ENCODE peak calls at places on chromosomes 11 and 22, in seven cellular contexts. G, J, P, M, B, H and A are unnamed samples.

GRCh38 chr11:15969281-15969680 is 387.1 kb downstream of the SOX6 start:
- DNase-seq in J (no peak), P (peak), G (no peak), M (peak), B (peak), H (peak), A (peak)

GRCh38 chr11:10451399-10452116 is 3.5 kb upstream of the AMPD3 start:
- DNase-seq in H (no peak), B (no peak), J (no peak), P (no peak), M (no peak), G (peak), A (no peak)

GRCh38 chr22:39520874-39521857 is 804 bp downstream of the ATF4 start:
- DNase-seq in M (peak), G (peak), B (peak), J (no peak), H (peak), P (peak), A (peak)

GRCh38 chr11:117083011-117083940 is 15.0 kb downstream of the SIK3 start:
- DNase-seq in G (no peak), M (no peak), B (no peak), P (no peak), J (no peak), H (no peak), A (no peak)

GRCh38 chr11:93169950-93170561 is 27.7 kb downstream of the SLC36A4 start:
- DNase-seq in P (peak), M (no peak), H (no peak), B (no peak), J (peak), G (no peak), A (no peak)

GRCh38 chr11:61969838-61970452 is 2.5 kb upstream of the FTH1 start:
- DNase-seq in P (peak), G (no peak), J (no peak), B (no peak), M (no peak), H (no peak), A (no peak)

GRCh38 chr11:105227363-105227762 is 87.8 kb upstream of the CARD18 start:
- DNase-seq in G (no peak), J (no peak), B (no peak), H (no peak), M (no peak), P (no peak), A (no peak)

GRCh38 chr22:20905415-20906386 is 11.5 kb upstream of the CRKL start:
- DNase-seq in J (no peak), B (no peak), P (no peak), M (no peak), H (peak), G (no peak), A (no peak)

GRCh38 chr11:1896895-1897294 is 5.2 kb upstream of the PRR33 start:
- DNase-seq in B (no peak), H (no peak), J (no peak), P (no peak), G (no peak), M (no peak), A (no peak)

GRCh38 chr11:289145-289705 is 299 bp downstream of the PGGHG start:
- DNase-seq in H (no peak), P (no peak), M (no peak), B (no peak), J (no peak), G (no peak), A (peak)
- H3K4me3 ChIP-seq in H (peak), P (peak), M (peak), B (peak), J (peak), G (peak), A (peak)

GRCh38 chr11:65788801-65789200 is 1.9 kb downstream of the OVOL1 start:
- DNase-seq in H (no peak), P (no peak), G (no peak), J (no peak), M (no peak), B (no peak), A (no peak)

GRCh38 chr11:65785329-65786007 is 1.4 kb upstream of the OVOL1 start:
- DNase-seq in P (no peak), J (no peak), H (no peak), B (no peak), G (no peak), M (no peak), A (no peak)

GRCh38 chr11:65787649-65788622 is 1.1 kb downstream of the OVOL1 start:
- DNase-seq in J (no peak), P (no peak), H (no peak), M (peak), B (peak), G (no peak), A (no peak)

GRCh38 chr11:65786008-65786785 is 666 bp upstream of the OVOL1 start:
- DNase-seq in M (no peak), H (no peak), P (no peak), G (no peak), B (peak), J (no peak), A (no peak)

GRCh38 chr11:65786786-65787636 is at the start of gene OVOL1:
- DNase-seq in G (peak), B (peak), J (peak), H (no peak), P (no peak), M (peak), A (peak)
- TF ChIP-seq POLR2A in G (no peak), B (peak), J (no peak), H (no peak), P (no peak), M (no peak), A (peak)

GRCh38 chr11:66953431-66953833 is 4.8 kb downstream of the PC start:
- DNase-seq in P (no peak), H (no peak), G (no peak), B (no peak), M (no peak), J (no peak), A (no peak)

GRCh38 chr11:66951135-66951534 is 7.0 kb downstream of the PC start:
- DNase-seq in P (no peak), J (no peak), G (no peak), M (no peak), B (no peak), H (no peak), A (no peak)

GRCh38 chr11:66951927-66952337 is 6.3 kb downstream of the PC start:
- DNase-seq in P (peak), H (no peak), M (no peak), J (no peak), G (no peak), B (peak), A (no peak)

GRCh38 chr11:66950113-66950535 is 8.1 kb downstream of the PC start:
- DNase-seq in G (no peak), P (peak), H (peak), B (peak), J (peak), M (no peak), A (peak)
- H3K27ac ChIP-seq in G (no peak), P (peak), H (peak), B (no peak), J (peak), M (no peak), A (no peak)

GRCh38 chr11:66718320-66718971 is 10.6 kb downstream of the SPTBN2 start:
- DNase-seq in M (peak), P (no peak), J (no peak), H (no peak), B (peak), G (no peak), A (no peak)

GRCh38 chr11:66715346-66716085 is 13.5 kb downstream of the SPTBN2 start:
- DNase-seq in J (no peak), M (no peak), P (no peak), G (peak), B (no peak), H (no peak), A (no peak)

GRCh38 chr11:66720223-66720898 is 8.7 kb downstream of the SPTBN2 start:
- DNase-seq in P (peak), B (peak), G (peak), H (no peak), J (peak), M (peak), A (peak)

GRCh38 chr11:66719111-66719872 is 9.7 kb downstream of the SPTBN2 start:
- DNase-seq in B (no peak), G (no peak), P (no peak), H (no peak), M (no peak), J (no peak), A (peak)

GRCh38 chr11:66717925-66718319 is 11.1 kb downstream of the SPTBN2 start:
- DNase-seq in G (peak), M (no peak), H (no peak), B (peak), P (no peak), J (no peak), A (no peak)
- H3K4me3 ChIP-seq in G (no peak), M (no peak), H (no peak), B (peak), P (no peak), J (no peak), A (no peak)

GRCh38 chr11:118924591-118925585 is 838 bp downstream of the BCL9L start:
- DNase-seq in P (peak), B (peak), H (peak), G (peak), J (no peak), M (peak), A (peak)
- TF ChIP-seq POLR2A in P (peak), B (no peak), H (no peak), G (no peak), J (no peak), M (no peak), A (no peak)

DNA sequence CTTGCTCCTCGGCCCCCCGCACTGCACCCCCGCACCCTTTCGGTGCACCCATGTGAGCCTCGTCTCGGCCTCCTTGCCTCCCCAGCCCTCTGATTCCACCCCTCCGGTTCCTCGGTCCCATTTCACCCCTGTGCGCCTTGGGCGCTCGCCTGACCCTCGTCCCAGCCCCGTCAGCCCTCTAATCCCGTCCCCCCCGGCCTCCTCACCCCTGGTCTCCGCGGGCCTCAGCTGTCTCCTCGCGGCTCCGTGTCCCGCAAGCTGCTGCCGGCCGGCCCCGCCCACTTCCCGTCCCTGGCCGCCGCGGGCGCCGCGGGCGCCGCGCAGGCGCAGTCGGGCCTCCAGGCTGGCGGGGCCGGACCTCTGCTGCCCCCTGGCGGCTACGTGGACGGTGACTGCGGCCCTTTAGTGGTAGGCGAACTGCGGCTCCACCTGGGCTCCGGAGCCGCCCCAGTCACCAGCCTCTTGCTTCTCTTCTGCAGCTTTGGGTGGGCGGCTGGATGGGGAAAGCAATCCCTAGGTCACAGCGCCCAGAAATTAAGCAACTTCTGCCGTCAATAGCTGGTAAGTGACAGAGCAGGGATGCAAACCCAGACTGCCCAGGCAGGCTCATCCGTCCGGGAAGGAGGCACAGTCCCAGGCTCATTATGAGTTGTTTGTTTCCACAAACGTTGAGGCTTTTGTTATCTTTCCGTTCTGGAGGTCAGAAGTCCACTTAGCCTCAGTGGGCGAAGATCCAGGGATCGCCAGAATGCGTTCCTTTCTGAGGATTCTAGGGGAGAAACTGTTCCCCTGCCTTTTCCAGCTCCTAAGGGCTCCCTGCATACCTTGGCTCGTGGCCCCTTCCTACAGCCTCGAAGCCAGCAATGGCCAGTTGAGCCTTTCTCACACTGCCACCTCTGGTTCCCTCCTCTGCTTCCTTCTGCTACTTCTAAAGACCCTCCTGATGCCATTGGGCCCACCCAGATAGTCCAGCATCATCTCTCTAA is at the start of gene PPM1F:
- DNase-seq in P (peak), M (peak), J (no peak), B (peak), H (peak), G (peak), A (peak)
- H3K27ac ChIP-seq in P (peak), M (peak), J (peak), B (peak), H (peak), G (peak), A (peak)

GRCh38 chr11:3904228-3904627 is 48.8 kb downstream of the STIM1 start:
- DNase-seq in G (no peak), J (no peak), P (no peak), H (no peak), M (no peak), B (no peak), A (no peak)
- H3K4me3 ChIP-seq in G (no peak), J (no peak), P (no peak), H (no peak), M (no peak), B (no peak), A (no peak)

DNA sequence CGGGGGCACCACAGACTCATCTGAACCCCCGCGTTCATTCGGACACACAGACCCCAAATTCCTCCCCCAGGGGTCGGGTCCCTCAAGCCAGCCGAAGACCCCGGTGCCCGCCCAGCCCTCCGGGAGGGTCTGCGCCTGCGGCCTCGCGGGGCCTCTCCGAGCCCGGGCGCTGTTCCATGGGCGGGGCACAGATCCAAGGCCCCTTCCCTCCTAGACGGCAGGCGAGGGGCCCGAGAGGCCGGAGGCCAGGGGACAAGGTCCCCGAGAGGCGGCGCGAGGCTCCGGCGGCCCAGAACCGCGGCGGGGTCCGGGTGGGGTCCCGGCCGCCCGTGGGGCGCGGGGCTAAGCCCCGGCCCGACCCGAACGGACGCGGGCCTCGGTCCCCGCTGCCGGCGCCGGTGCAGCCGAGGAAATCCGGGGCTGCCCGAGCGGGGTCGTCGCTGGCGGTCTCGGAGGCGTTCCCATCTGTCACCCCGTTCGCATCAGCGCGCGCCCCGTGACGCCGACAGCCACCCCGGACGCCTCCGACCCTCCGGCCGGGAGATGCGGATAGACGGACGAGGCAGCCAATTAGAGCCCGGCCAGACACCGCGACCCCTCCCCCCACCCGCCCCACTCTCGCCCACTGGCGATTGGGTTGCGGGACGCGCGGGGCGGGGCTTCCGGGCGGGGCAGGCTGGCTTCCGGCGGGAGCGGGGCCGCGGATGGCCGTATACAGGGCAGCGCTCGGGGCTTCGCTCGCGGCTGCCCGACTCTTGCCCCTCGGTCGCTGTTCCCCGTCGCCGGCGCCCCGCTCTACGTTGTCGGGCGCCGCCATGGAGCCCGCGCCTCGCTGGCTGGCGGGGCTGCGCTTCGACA is at the start of gene SELENOO:
- DNase-seq in M (peak), H (peak), P (peak), J (peak), G (peak), B (peak), A (peak)
- TF ChIP-seq POLR2A in M (peak), H (peak), P (peak), J (peak), G (no peak), B (peak), A (peak)